ENCODE peak calls at places on chromosome 12, in four cellular contexts. One of them, this sample, is unnamed.

GRCh38 chr12:94225506-94225905 is 77.1 kb downstream of the PLXNC1 start:
- DNase-seq in dorsolateral prefrontal cortex: no peak
- DNase-seq in AG09309: no peak
- DNase-seq in RWPE2: no peak
- DNase-seq in this sample: no peak

GRCh38 chr12:4809013-4809448 is 88.8 kb downstream of the GALNT8 start:
- DNase-seq in dorsolateral prefrontal cortex: no peak
- DNase-seq in AG09309: no peak
- DNase-seq in RWPE2: no peak
- DNase-seq in this sample: no peak

GRCh38 chr12:1888923-1889322 is 29.5 kb downstream of the CACNA2D4 start:
- DNase-seq in dorsolateral prefrontal cortex: no peak
- DNase-seq in AG09309: no peak
- DNase-seq in RWPE2: no peak
- DNase-seq in this sample: no peak

GRCh38 chr12:109818900-109819500 is 14.2 kb downstream of the TRPV4 start:
- DNase-seq in dorsolateral prefrontal cortex: no peak
- DNase-seq in AG09309: peak
- DNase-seq in RWPE2: no peak
- DNase-seq in this sample: no peak

GRCh38 chr12:55700255-55701018 is 7.3 kb downstream of the ITGA7 start:
- DNase-seq in dorsolateral prefrontal cortex: no peak
- DNase-seq in AG09309: no peak
- DNase-seq in RWPE2: no peak
- DNase-seq in this sample: no peak

GRCh38 chr12:95834572-95834971 is 24.2 kb upstream of the SNRPF start:
- DNase-seq in dorsolateral prefrontal cortex: no peak
- DNase-seq in AG09309: no peak
- DNase-seq in RWPE2: no peak
- DNase-seq in this sample: no peak

GRCh38 chr12:10190558-10191388 is 11.9 kb downstream of the TMEM52B start:
- DNase-seq in dorsolateral prefrontal cortex: no peak
- DNase-seq in AG09309: no peak
- DNase-seq in RWPE2: no peak
- DNase-seq in this sample: no peak

GRCh38 chr12:12734054-12734453 is 16.9 kb downstream of the CDKN1B start:
- DNase-seq in dorsolateral prefrontal cortex: no peak
- DNase-seq in AG09309: no peak
- DNase-seq in RWPE2: no peak
- DNase-seq in this sample: no peak

GRCh38 chr12:119372540-119372939 is 38.0 kb downstream of the CCDC60 start:
- DNase-seq in dorsolateral prefrontal cortex: no peak
- DNase-seq in AG09309: no peak
- DNase-seq in RWPE2: no peak
- DNase-seq in this sample: no peak

GRCh38 chr12:6373022-6373787 is 2.2 kb downstream of the SCNN1A start:
- DNase-seq in dorsolateral prefrontal cortex: no peak
- DNase-seq in AG09309: no peak
- DNase-seq in RWPE2: no peak
- DNase-seq in this sample: no peak

GRCh38 chr12:39294712-39295111 is 148.2 kb downstream of the KIF21A start:
- DNase-seq in dorsolateral prefrontal cortex: no peak
- DNase-seq in AG09309: no peak
- DNase-seq in RWPE2: no peak
- DNase-seq in this sample: no peak

GRCh38 chr12:109883429-109883828 is 3.1 kb upstream of the GLTP start:
- DNase-seq in dorsolateral prefrontal cortex: no peak
- DNase-seq in AG09309: no peak
- DNase-seq in RWPE2: no peak
- DNase-seq in this sample: no peak

GRCh38 chr12:121861549-121862254 is 3.0 kb upstream of the HPD start:
- DNase-seq in dorsolateral prefrontal cortex: no peak
- DNase-seq in AG09309: no peak
- DNase-seq in RWPE2: no peak
- DNase-seq in this sample: no peak

GRCh38 chr12:126554599-126554998 is 1489.4 kb downstream of the AACS start:
- DNase-seq in dorsolateral prefrontal cortex: no peak
- DNase-seq in AG09309: no peak
- DNase-seq in RWPE2: no peak
- DNase-seq in this sample: no peak

GRCh38 chr12:5318874-5319273 is 113.0 kb upstream of the NTF3 start:
- DNase-seq in dorsolateral prefrontal cortex: no peak
- DNase-seq in AG09309: peak
- DNase-seq in RWPE2: no peak
- DNase-seq in this sample: peak

GRCh38 chr12:132761032-132761910 is at the start of gene ANKLE2:
- DNase-seq in dorsolateral prefrontal cortex: no peak
- DNase-seq in AG09309: peak
- DNase-seq in RWPE2: peak
- DNase-seq in this sample: no peak

GRCh38 chr12:96902076-96902475 is 5.0 kb upstream of the NEDD1 start:
- DNase-seq in dorsolateral prefrontal cortex: no peak
- DNase-seq in AG09309: no peak
- DNase-seq in RWPE2: no peak
- DNase-seq in this sample: no peak

GRCh38 chr12:85182699-85183098 is 97.3 kb upstream of the ALX1 start:
- DNase-seq in dorsolateral prefrontal cortex: no peak
- DNase-seq in AG09309: no peak
- DNase-seq in RWPE2: no peak
- DNase-seq in this sample: peak

GRCh38 chr12:70467476-70467875 is 101.4 kb downstream of the KCNMB4 start:
- DNase-seq in dorsolateral prefrontal cortex: no peak
- DNase-seq in AG09309: no peak
- DNase-seq in RWPE2: no peak
- DNase-seq in this sample: no peak

GRCh38 chr12:19244312-19244711 is 114.8 kb downstream of the PLEKHA5 start:
- DNase-seq in dorsolateral prefrontal cortex: no peak
- DNase-seq in AG09309: no peak
- DNase-seq in RWPE2: no peak
- DNase-seq in this sample: no peak

GRCh38 chr12:112584266-112584722 is 165.5 kb downstream of the PTPN11 start:
- DNase-seq in dorsolateral prefrontal cortex: no peak
- DNase-seq in AG09309: no peak
- DNase-seq in RWPE2: no peak
- DNase-seq in this sample: no peak

GRCh38 chr12:69105101-69105613 is 134.2 kb upstream of the CPSF6 start:
- DNase-seq in dorsolateral prefrontal cortex: no peak
- DNase-seq in AG09309: no peak
- DNase-seq in RWPE2: no peak
- DNase-seq in this sample: peak

GRCh38 chr12:24012528-24012927 is 63.1 kb upstream of the SOX5 start:
- DNase-seq in dorsolateral prefrontal cortex: no peak
- DNase-seq in AG09309: no peak
- DNase-seq in RWPE2: no peak
- DNase-seq in this sample: no peak

GRCh38 chr12:44875954-44876553 is at the start of gene NELL2:
- DNase-seq in dorsolateral prefrontal cortex: peak
- DNase-seq in AG09309: no peak
- DNase-seq in RWPE2: no peak
- DNase-seq in this sample: no peak

GRCh38 chr12:40330180-40330579 is 105.4 kb downstream of the LRRK2 start:
- DNase-seq in dorsolateral prefrontal cortex: no peak
- DNase-seq in AG09309: no peak
- DNase-seq in RWPE2: no peak
- DNase-seq in this sample: no peak

GRCh38 chr12:40327506-40327905 is 102.7 kb downstream of the LRRK2 start:
- DNase-seq in dorsolateral prefrontal cortex: no peak
- DNase-seq in AG09309: no peak
- DNase-seq in RWPE2: no peak
- DNase-seq in this sample: no peak

DNA sequence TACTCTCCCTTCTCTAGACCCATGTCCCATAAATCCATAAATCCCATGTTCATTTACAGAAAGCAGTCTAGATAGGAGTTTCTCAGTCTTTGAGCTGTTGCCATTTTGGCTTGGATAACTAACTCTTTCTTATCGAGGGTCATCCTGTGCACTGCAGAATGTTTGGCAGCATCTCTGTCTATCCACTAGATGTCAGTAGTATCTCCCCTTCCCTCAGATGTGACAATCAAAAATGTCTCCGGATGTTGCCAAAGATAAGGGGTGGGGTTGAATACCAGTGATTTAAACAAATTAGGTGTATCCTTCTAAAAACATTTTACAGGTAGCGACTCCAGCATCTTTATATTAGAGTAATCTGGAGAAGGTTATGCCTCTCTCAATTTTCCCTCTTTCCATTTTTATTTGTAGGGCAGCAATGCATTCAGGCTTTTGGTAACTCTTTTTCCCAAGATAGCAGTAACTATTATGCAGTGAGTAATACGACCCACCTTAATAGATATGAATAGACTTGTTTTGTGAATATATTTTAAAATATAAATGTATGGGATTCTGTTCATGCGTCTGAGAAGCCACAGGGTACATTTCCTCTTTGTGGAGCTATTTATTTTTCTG is 100.7 kb downstream of the LRRK2 start:
- DNase-seq in dorsolateral prefrontal cortex: no peak
- DNase-seq in AG09309: no peak
- DNase-seq in RWPE2: no peak
- DNase-seq in this sample: no peak
- TF ChIP-seq CTCF in dorsolateral prefrontal cortex: peak
- TF ChIP-seq CTCF in AG09309: peak
- TF ChIP-seq CTCF in RWPE2: peak
- TF ChIP-seq CTCF in this sample: peak

GRCh38 chr12:43728117-43728516 is 30.5 kb downstream of the PUS7L start:
- DNase-seq in dorsolateral prefrontal cortex: no peak
- DNase-seq in AG09309: no peak
- DNase-seq in RWPE2: no peak
- DNase-seq in this sample: no peak
- TF ChIP-seq CTCF in dorsolateral prefrontal cortex: peak
- TF ChIP-seq CTCF in AG09309: no peak
- TF ChIP-seq CTCF in RWPE2: peak
- TF ChIP-seq CTCF in this sample: peak

GRCh38 chr12:124599074-124599999 is 31.9 kb upstream of the NCOR2 start:
- DNase-seq in dorsolateral prefrontal cortex: no peak
- DNase-seq in AG09309: peak
- DNase-seq in RWPE2: no peak
- DNase-seq in this sample: peak
- TF ChIP-seq CTCF in dorsolateral prefrontal cortex: no peak
- TF ChIP-seq CTCF in AG09309: peak
- TF ChIP-seq CTCF in RWPE2: no peak
- TF ChIP-seq CTCF in this sample: peak

GRCh38 chr12:27525373-27525772 is 1.4 kb downstream of the PPFIBP1 start:
- DNase-seq in dorsolateral prefrontal cortex: no peak
- DNase-seq in AG09309: no peak
- DNase-seq in RWPE2: no peak
- DNase-seq in this sample: no peak

GRCh38 chr12:27523305-27523641 is 733 bp upstream of the PPFIBP1 start:
- DNase-seq in dorsolateral prefrontal cortex: no peak
- DNase-seq in AG09309: no peak
- DNase-seq in RWPE2: no peak
- DNase-seq in this sample: no peak

GRCh38 chr12:27523642-27524488 is at the start of gene PPFIBP1:
- DNase-seq in dorsolateral prefrontal cortex: peak
- DNase-seq in AG09309: peak
- DNase-seq in RWPE2: peak
- DNase-seq in this sample: peak

GRCh38 chr12:27524489-27524835 is 456 bp downstream of the PPFIBP1 start:
- DNase-seq in dorsolateral prefrontal cortex: no peak
- DNase-seq in AG09309: no peak
- DNase-seq in RWPE2: no peak
- DNase-seq in this sample: no peak

DNA sequence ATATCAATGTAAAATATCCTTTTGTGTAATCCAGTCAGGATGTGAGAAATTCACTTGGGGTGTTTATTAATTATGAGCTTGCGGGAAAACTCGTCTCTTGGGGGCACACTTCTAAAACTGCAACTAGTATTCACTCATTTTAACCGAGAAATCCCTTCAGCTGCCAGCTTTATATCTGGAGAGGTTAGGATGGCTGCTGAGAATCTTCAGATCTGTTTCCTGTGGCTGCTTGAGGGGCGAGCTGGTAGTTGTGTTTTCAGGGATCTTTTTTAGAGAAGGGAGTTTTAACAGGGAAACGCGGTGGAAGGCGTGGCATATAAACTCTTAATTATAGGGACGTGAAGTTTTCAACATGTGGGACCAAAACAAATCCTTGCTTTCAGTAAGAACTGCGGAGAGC is 833 bp downstream of the PPFIBP1 start:
- DNase-seq in dorsolateral prefrontal cortex: no peak
- DNase-seq in AG09309: no peak
- DNase-seq in RWPE2: no peak
- DNase-seq in this sample: no peak
- TF ChIP-seq CTCF in dorsolateral prefrontal cortex: no peak
- TF ChIP-seq CTCF in AG09309: peak
- TF ChIP-seq CTCF in RWPE2: peak
- TF ChIP-seq CTCF in this sample: no peak

GRCh38 chr12:106712768-106713167 is 61.7 kb upstream of the RIC8B start:
- DNase-seq in dorsolateral prefrontal cortex: no peak
- DNase-seq in AG09309: no peak
- DNase-seq in RWPE2: no peak
- DNase-seq in this sample: no peak
- TF ChIP-seq CTCF in dorsolateral prefrontal cortex: no peak
- TF ChIP-seq CTCF in AG09309: no peak
- TF ChIP-seq CTCF in RWPE2: no peak
- TF ChIP-seq CTCF in this sample: no peak

DNA sequence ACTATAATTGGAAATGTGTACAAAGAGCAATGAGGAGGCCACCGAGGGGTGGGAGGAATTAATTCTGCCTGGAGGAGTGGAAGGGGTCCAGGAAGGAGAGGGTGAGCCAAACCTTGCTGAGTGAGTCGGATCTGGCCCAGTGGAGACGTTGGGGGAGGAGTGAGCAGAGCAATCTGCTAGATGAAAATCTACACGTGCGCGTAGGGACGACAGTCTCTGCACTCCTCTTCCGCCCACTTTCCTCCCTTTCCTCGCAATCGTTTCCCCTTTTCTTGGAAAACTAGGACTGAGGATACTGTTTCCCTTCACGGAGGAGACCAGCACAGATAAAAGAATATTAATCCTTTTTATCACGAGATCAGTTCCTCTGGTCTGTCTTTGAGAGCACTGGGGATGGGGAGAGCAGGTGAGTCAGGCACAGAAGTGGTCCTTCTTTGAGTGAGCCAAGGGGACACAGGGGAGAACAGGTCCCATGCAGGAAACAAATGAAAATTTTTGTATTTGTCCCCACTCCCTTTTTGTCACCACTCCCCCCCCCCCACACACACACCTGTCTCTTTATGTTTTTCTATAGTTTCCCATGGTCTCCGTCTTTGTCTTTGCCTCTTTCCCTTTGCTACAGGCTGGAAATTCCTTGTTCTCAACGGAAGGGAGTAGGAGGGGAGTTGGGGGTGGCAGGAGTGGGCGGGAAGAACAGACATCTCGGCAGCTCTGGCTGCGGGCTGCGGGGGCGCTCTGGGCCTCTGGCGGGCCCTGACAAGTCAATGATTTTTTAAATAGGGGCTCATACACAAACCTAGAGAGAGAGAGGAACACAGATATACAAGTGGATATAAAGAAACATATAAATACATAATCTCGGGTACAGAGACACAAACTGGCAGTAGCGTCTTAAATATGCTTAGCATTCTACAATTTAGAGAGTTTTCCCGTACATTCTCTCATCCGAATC is 2.6 kb upstream of the NAB2 start:
- DNase-seq in dorsolateral prefrontal cortex: no peak
- DNase-seq in AG09309: no peak
- DNase-seq in RWPE2: no peak
- DNase-seq in this sample: no peak
- TF ChIP-seq CTCF in dorsolateral prefrontal cortex: peak
- TF ChIP-seq CTCF in AG09309: peak
- TF ChIP-seq CTCF in RWPE2: peak
- TF ChIP-seq CTCF in this sample: peak

This sample was measured in kidney epithelial cell.